ENCODE peak calls at places on chromosomes 7 and 10, in nine cellular contexts. F is stimulated activated CD8-positive, alpha-beta memory T cell treated with anti-CD3 and anti-CD28 coated beads, Interleukin-15, amount 100 ng/mL, for 24 hours; H is EH; N is endothelial cell; D is GM20000; Y is caudate nucleus; C is GM03348; X is activated T-cell treated with anti-CD3 and anti-CD28 coated beads, Interleukin-2, amount 50 U/mL, for 72 hours; W is hepatic stellate cell. B is an unnamed sample.
A peak's percentile ranks its signal among the peaks of the same experiment; 100 is the strongest.

GRCh38 chr10:112711366-112711765 is 238.7 kb upstream of the TCF7L2 start:
- DNase-seq in Y (no peak), D (no peak), X (no peak), N (no peak), H (peak; percentile 92), F (no peak), W (peak; percentile 46), C (no peak), B (no peak)

GRCh38 chr7:3065724-3066143 is 22.1 kb upstream of the CARD11 start:
- DNase-seq in H (no peak), X (peak; percentile 83), F (peak; percentile 30), C (no peak), Y (no peak), D (peak; percentile 67), N (peak; percentile 36), W (no peak), B (no peak)

GRCh38 chr10:45592926-45593325 is 79.6 kb downstream of the ZFAND4 start:
- DNase-seq in N (no peak), D (no peak), Y (no peak), C (no peak), H (no peak), W (no peak), F (no peak), X (no peak), B (no peak)

GRCh38 chr10:17375936-17376584 is 78.3 kb downstream of the ST8SIA6 start:
- DNase-seq in X (peak; percentile 45), C (peak; percentile 7), Y (no peak), W (peak; percentile 8), N (peak; percentile 56), H (peak; percentile 30), F (no peak), D (peak; percentile 13), B (no peak)

GRCh38 chr10:50416885-50417284 is 165.6 kb upstream of the ASAH2 start:
- DNase-seq in F (no peak), H (no peak), Y (no peak), C (peak; percentile 3), N (no peak), D (peak; percentile 30), W (no peak), X (no peak), B (no peak)

GRCh38 chr10:102859911-102860310 is 5.9 kb downstream of the BORCS7 start:
- DNase-seq in N (no peak), F (no peak), W (no peak), Y (no peak), H (no peak), X (no peak), D (no peak), C (no peak), B (no peak)

GRCh38 chr10:99419688-99420087 is 10.7 kb downstream of the GOT1 start:
- DNase-seq in N (no peak), C (no peak), H (no peak), W (no peak), D (no peak), X (no peak), F (no peak), Y (no peak), B (no peak)

GRCh38 chr10:317219-317868 is 182.1 kb downstream of the ZMYND11 start:
- DNase-seq in H (no peak), X (peak; percentile 56), N (no peak), C (peak; percentile 57), F (no peak), Y (no peak), W (no peak), D (peak; percentile 80), B (no peak)

GRCh38 chr7:73667344-73668102 is at the start of gene VPS37D:
- DNase-seq in C (peak; percentile 99), N (peak; percentile 97), H (peak; percentile 88), Y (peak; percentile 51), W (peak; percentile 93), X (peak; percentile 98), F (peak; percentile 97), D (peak; percentile 99), B (peak; percentile 88)

GRCh38 chr7:79055722-79056415 is 397.6 kb downstream of the MAGI2 start:
- DNase-seq in D (no peak), F (no peak), W (no peak), H (peak; percentile 35), Y (no peak), N (no peak), C (no peak), X (no peak), B (no peak)

GRCh38 chr7:148620749-148621372 is 30.3 kb downstream of the C7orf33 start:
- DNase-seq in D (no peak), N (no peak), Y (no peak), H (no peak), W (no peak), C (no peak), F (no peak), X (no peak), B (no peak)

GRCh38 chr7:132029369-132030160 is 473.1 kb upstream of the PODXL start:
- DNase-seq in Y (no peak), F (no peak), X (no peak), D (no peak), W (no peak), H (no peak), N (no peak), C (no peak), B (no peak)